ENCODE peak calls at places on chromosomes 13 and 19, in seven cellular contexts. L, Q, M, Z, T, E and O are unnamed samples.

GRCh38 chr19:54316746-54317107 is 3.8 kb upstream of the LILRA5 start:
- DNase-seq in E (peak), Z (no peak), M (no peak), T (no peak), L (peak), Q (no peak), O (no peak)

GRCh38 chr13:41150058-41150457 is 17.5 kb upstream of the KBTBD6 start:
- DNase-seq in Z (no peak), M (no peak), Q (no peak), L (no peak), T (no peak), E (no peak), O (no peak)

GRCh38 chr13:38707433-38707832 is 20.6 kb downstream of the FREM2 start:
- DNase-seq in T (no peak), Q (no peak), Z (no peak), L (no peak), E (no peak), M (no peak), O (no peak)

GRCh38 chr13:36673838-36674326 is at the start of gene SERTM1:
- DNase-seq in T (peak), Q (no peak), L (peak), M (no peak), Z (no peak), E (peak), O (no peak)

GRCh38 chr19:8302734-8303133 is 5.4 kb downstream of the CD320 start:
- DNase-seq in L (peak), E (peak), T (no peak), Q (peak), M (no peak), Z (no peak), O (no peak)

GRCh38 chr19:4058696-4059492 is 7.8 kb downstream of the ZBTB7A start:
- DNase-seq in L (no peak), Z (no peak), T (peak), E (no peak), M (no peak), Q (no peak), O (no peak)

GRCh38 chr19:58399903-58400637 is 4.6 kb downstream of the RNF225 start:
- DNase-seq in T (peak), L (no peak), Q (no peak), Z (no peak), E (peak), M (no peak), O (peak)

GRCh38 chr13:20487927-20488326 is 37.7 kb downstream of the CRYL1 start:
- DNase-seq in M (no peak), Q (no peak), T (no peak), L (no peak), E (no peak), Z (no peak), O (no peak)

GRCh38 chr13:32164622-32165268 is 133.2 kb downstream of the FRY start:
- DNase-seq in Z (peak), E (no peak), Q (no peak), M (no peak), L (peak), T (no peak), O (no peak)

GRCh38 chr19:2246801-2247361 is 2.2 kb upstream of the AMH start:
- DNase-seq in L (no peak), Z (no peak), Q (peak), M (no peak), E (no peak), T (peak), O (no peak)

GRCh38 chr19:55386515-55386947 is 799 bp downstream of the RPL28 start:
- DNase-seq in E (no peak), L (no peak), Z (no peak), T (peak), M (no peak), Q (no peak), O (no peak)

GRCh38 chr13:27868639-27869435 is 51.0 kb upstream of the PDX1 start:
- DNase-seq in M (no peak), T (no peak), L (no peak), Q (no peak), E (no peak), Z (no peak), O (no peak)

GRCh38 chr13:77909827-77910226 is 8.8 kb downstream of the EDNRB start:
- DNase-seq in E (no peak), Z (no peak), T (no peak), Q (no peak), L (no peak), M (no peak), O (no peak)

GRCh38 chr13:87954116-87954515 is 282.9 kb downstream of the SLITRK5 start:
- DNase-seq in Z (no peak), L (no peak), Q (no peak), E (no peak), T (no peak), M (no peak), O (no peak)

GRCh38 chr13:90675129-90675528 is 672.4 kb upstream of the MIR17HG start:
- DNase-seq in E (no peak), Z (no peak), M (no peak), T (no peak), Q (no peak), L (no peak), O (no peak)

GRCh38 chr19:34926685-34927375 is at the start of gene ZNF30:
- DNase-seq in T (peak), E (peak), M (peak), Z (peak), Q (peak), L (peak), O (peak)

GRCh38 chr19:34244611-34245299 is 9.6 kb upstream of the GARRE1 start:
- DNase-seq in M (no peak), T (no peak), Q (no peak), E (no peak), Z (no peak), L (no peak), O (no peak)

GRCh38 chr13:94537740-94538630 is 58.0 kb downstream of the TGDS start:
- DNase-seq in L (no peak), M (no peak), Q (no peak), E (no peak), Z (no peak), T (no peak), O (no peak)

GRCh38 chr13:31722684-31723083 is 16.6 kb upstream of the RXFP2 start:
- DNase-seq in Z (no peak), M (no peak), E (no peak), L (no peak), Q (no peak), T (no peak), O (no peak)

GRCh38 chr19:7377196-7377595 is 28.5 kb downstream of the ARHGEF18 start:
- DNase-seq in L (no peak), M (no peak), E (no peak), Q (no peak), Z (no peak), T (no peak), O (no peak)

GRCh38 chr13:43269037-43269476 is 245.7 kb downstream of the DNAJC15 start:
- DNase-seq in Q (peak), E (no peak), L (no peak), M (peak), T (no peak), Z (no peak), O (no peak)

GRCh38 chr13:101452519-101453485 is at the start of gene ITGBL1:
- DNase-seq in Q (no peak), L (no peak), M (no peak), E (peak), Z (no peak), T (peak), O (no peak)

GRCh38 chr19:19504754-19505668 is 10.3 kb downstream of the TSSK6 start:
- DNase-seq in E (no peak), T (no peak), Z (no peak), Q (no peak), L (no peak), M (no peak), O (no peak)

GRCh38 chr13:49063526-49063925 is 87.8 kb downstream of the FNDC3A start:
- DNase-seq in Z (no peak), M (no peak), L (no peak), E (no peak), Q (no peak), T (no peak), O (no peak)

GRCh38 chr13:105971720-105972119 is 563.7 kb downstream of the EFNB2 start:
- DNase-seq in Q (no peak), T (no peak), L (no peak), M (no peak), Z (no peak), E (no peak), O (no peak)

GRCh38 chr19:8831373-8831772 is 731 bp downstream of the ZNF558 start:
- DNase-seq in M (no peak), Q (no peak), T (no peak), Z (no peak), L (no peak), E (no peak), O (no peak)

GRCh38 chr13:51644649-51645048 is 60.4 kb downstream of the WDFY2 start:
- DNase-seq in M (no peak), Q (no peak), Z (no peak), T (no peak), L (no peak), E (no peak), O (no peak)

GRCh38 chr19:328025-328505 is 16.5 kb downstream of the MIER2 start:
- DNase-seq in Q (no peak), T (no peak), E (no peak), L (no peak), Z (no peak), M (no peak), O (no peak)

GRCh38 chr13:111955412-111955769 is 111.6 kb upstream of the SOX1 start:
- DNase-seq in M (no peak), Q (peak), L (peak), E (peak), T (no peak), Z (no peak), O (no peak)

GRCh38 chr13:43232866-43233265 is 209.5 kb downstream of the DNAJC15 start:
- DNase-seq in E (no peak), L (no peak), M (no peak), Q (no peak), Z (no peak), T (no peak), O (no peak)

GRCh38 chr19:51372649-51373504 is at the start of gene NKG7:
- DNase-seq in T (no peak), L (no peak), Z (peak), E (no peak), Q (no peak), M (no peak), O (no peak)

DNA sequence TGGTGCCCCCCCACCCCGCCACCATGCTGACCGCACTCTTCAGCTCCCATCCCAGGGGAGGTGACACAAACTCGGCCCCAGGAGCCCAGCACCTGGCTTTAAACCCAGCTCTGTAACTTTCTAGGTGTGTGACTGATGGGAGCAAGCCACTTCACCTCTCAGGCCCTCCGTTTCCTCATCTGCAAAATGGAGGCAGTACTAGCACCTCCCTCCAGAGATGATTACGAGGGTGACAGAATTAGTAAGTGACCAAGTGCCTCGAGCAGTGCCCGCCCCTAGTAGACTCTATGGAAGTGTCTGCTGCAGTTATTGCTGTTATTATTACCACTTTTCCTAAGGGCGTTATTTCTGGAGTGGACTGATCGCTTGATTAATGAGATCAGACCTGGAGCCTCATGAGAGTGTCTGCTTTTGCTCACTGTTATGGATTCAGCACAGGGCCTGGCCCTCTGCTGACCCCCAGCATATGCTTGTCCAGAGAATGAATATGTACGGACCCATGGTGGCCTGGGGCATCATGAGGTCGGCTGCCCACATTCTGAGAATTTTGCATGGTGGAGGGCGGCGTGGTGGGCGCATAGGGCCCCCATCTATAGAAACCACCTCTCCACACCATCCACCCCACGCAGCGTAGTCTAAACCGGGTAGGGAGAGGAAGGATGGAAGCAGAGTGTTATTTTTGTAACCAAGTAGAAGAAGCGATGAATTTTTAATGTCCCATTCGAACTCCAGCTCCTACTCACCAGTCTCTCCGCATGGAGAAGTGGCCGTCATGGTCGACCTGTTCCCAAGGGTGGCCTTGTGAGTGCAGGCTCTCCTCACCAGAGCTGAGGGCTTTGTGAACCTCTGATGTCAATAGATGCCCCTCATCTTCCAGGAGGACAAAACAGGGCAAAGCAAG is 48.2 kb downstream of the CAPN12 start:
- DNase-seq in E (no peak), L (no peak), Z (no peak), M (no peak), Q (no peak), T (no peak), O (no peak)
- H3K27ac ChIP-seq in E (peak), L (no peak), Z (no peak), M (no peak), Q (no peak), T (peak), O (peak)

DNA sequence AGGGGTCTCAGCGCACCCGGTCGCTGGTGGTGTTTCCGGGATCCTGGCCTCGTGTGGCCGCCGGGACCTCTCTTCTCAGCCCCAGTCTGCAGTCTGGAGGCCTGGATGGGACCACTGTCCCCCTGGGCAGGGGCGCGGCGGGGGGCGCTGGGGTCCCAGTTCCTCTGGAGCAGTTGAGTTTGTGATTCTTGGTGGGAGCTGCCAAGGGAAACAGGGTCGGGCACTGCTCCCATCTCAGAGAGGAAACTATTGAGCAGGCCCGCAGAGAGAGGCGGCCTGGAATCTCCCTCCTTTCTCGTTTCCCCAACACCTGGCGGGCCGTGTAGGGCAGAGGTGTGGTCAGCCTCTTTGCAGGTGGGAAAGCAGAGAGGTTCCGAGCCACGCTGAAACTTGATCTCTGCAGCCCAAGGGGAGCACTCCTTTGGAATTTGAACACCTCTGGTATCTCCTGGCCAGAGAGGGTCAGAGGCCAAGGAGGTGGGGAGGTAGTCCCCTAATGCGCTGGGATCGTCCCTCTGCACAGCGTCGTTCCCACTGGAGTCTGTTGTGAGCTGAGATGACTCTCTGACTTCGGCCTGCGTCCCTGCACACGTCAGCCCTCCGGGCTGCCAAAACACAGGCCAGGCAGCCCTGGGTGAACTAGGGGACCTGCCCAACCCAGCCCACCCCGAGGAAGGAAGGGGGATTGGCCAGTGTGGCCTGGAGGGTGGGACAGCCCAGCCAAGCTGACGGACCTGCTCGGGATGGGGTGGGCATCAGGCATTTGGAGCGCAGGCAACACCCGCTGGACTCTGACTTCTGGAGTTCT is 769 bp downstream of the PLEKHF1 start:
- DNase-seq in E (no peak), T (peak), M (no peak), Z (no peak), L (peak), Q (peak), O (peak)
- TF ChIP-seq POLR2AphosphoS5 in E (no peak), T (no peak), M (peak), Z (peak), L (no peak), Q (peak), O (no peak)

GRCh38 chr19:36807029-36807428 is 31.2 kb downstream of the ZNF790 start:
- DNase-seq in M (no peak), E (no peak), Q (no peak), T (no peak), Z (no peak), L (no peak), O (no peak)
- TF ChIP-seq POLR2A in M (no peak), E (no peak), Q (no peak), T (no peak), Z (no peak), L (no peak), O (no peak)

GRCh38 chr19:39339636-39340035 is 2.6 kb upstream of the SAMD4B start:
- DNase-seq in Q (no peak), E (no peak), M (no peak), Z (no peak), L (no peak), T (no peak), O (no peak)

GRCh38 chr19:39341122-39341719 is 1.0 kb upstream of the SAMD4B start:
- DNase-seq in T (no peak), Q (peak), M (peak), Z (no peak), E (no peak), L (peak), O (no peak)

GRCh38 chr19:39341720-39342604 is at the start of gene SAMD4B:
- DNase-seq in E (peak), L (peak), M (peak), Q (peak), T (peak), Z (peak), O (peak)

GRCh38 chr19:39345956-39346355 is 3.7 kb downstream of the SAMD4B start:
- DNase-seq in Q (no peak), M (no peak), T (no peak), E (no peak), Z (no peak), L (no peak), O (no peak)

GRCh38 chr19:39342647-39343305 is 555 bp downstream of the SAMD4B start:
- DNase-seq in E (no peak), M (no peak), Q (no peak), T (no peak), L (no peak), Z (no peak), O (no peak)
- H3K27ac ChIP-seq in E (peak), M (peak), Q (peak), T (peak), L (no peak), Z (peak), O (peak)

GRCh38 chr19:10653482-10653731 is 739 bp upstream of the ILF3 start:
- DNase-seq in E (no peak), L (no peak), T (no peak), Q (no peak), Z (no peak), M (no peak), O (no peak)

GRCh38 chr19:10653732-10654609 is at the start of gene ILF3:
- DNase-seq in M (peak), Z (peak), E (peak), L (peak), T (peak), Q (peak), O (peak)

GRCh38 chr19:10654610-10655456 is 687 bp downstream of the ILF3 start:
- DNase-seq in Q (peak), L (peak), T (no peak), M (peak), E (peak), Z (no peak), O (no peak)

GRCh38 chr19:10651821-10652220 is 2.3 kb upstream of the ILF3 start:
- DNase-seq in L (no peak), Z (no peak), T (no peak), E (no peak), M (no peak), Q (no peak), O (no peak)

DNA sequence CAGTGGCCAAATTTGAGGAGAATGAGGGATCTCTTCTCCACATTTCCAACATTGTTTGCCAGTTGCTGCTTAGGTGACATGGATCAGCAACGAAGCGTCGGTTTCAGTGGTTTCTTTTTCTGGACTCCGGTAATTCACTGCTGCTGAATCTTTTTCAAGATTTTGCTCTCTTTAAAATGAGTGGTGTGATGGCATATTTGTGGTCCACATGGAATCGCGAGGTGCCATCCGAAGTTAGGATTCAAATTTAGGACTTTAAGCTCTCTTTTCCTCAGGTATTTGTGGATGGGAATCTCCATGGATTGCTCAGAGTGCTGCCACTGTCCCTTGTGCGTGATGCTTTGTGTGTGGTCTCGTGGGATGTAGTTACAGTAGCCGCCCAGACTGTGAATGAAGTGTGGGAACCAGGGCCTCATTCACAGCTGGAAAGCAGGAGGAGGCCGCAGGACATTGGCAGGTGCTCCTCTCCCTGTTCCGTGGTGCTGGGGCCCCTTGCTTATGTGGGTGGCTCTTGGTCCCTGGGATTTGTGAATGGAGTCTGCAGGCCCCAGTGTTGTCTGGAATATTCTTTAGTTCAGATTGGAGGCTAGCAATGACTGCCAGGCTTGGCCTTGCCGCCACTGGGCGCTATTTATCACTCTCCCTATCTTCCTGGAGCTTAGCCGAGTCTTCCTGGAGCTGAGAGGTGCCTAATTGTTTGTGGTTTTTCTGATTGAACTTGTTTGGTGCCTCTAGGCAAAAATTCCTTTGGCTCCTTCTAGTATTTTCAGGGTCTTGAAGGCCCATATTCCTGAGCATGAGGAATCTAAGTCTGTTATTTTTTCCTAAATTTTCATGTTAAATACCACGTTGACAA is 1.5 kb downstream of the ILF3 start:
- DNase-seq in L (no peak), E (no peak), Q (no peak), T (no peak), M (peak), Z (no peak), O (no peak)
- TF ChIP-seq POLR2AphosphoS5 in L (peak), E (no peak), Q (no peak), T (no peak), M (peak), Z (peak), O (no peak)

DNA sequence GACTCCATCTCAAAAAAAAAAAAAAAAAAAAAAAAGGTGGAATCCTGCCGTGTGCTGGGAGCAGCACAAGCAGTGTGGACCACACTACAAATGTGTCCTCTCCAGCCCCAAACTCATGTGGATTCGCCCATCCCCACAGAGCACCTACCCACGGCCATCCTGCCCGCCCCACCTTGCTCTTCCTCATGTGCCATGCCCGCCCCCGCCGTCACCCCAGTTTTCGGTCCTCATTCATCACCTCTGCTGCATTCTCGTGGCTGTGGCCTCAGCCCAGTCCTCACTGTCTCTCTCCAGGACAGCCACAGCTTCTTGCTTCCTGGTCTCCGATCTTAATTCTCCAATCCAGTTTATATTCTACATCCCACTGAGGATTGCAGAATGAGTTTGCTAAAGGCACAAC is 80.0 kb upstream of the TM9SF2 start:
- DNase-seq in Z (no peak), E (peak), T (no peak), L (no peak), Q (peak), M (no peak), O (no peak)
- TF ChIP-seq POLR2A in Z (no peak), E (no peak), T (no peak), L (no peak), Q (no peak), M (no peak), O (no peak)

GRCh38 chr19:45182758-45183157 is 4.2 kb downstream of the BLOC1S3 start:
- DNase-seq in Q (peak), L (no peak), E (no peak), T (no peak), M (no peak), Z (no peak), O (no peak)
- H3K27ac ChIP-seq in Q (no peak), L (no peak), E (no peak), T (no peak), M (no peak), Z (no peak), O (no peak)

GRCh38 chr19:13841339-13842293 is 35.3 kb upstream of the NANOS3 start:
- DNase-seq in L (no peak), M (peak), T (peak), E (peak), Z (no peak), Q (peak), O (peak)
- TF ChIP-seq POLR2AphosphoS5 in L (no peak), M (peak), T (peak), E (peak), Z (peak), Q (no peak), O (peak)